ENCODE peak calls at places on chromosomes 1 and 21, in six cellular contexts. X is endothelial cell of umbilical vein, M is stomach, E is spleen, U is heart left ventricle, F is body of pancreas. I is an unnamed sample. For H3K27me3, the result is how much of the 10 kb centered on the place peaks cover.

GRCh38 chr1:225834417-225835329 is 24.7 kb downstream of the EPHX1 start:
- DNase-seq in X (no peak), M (peak), E (peak), U (no peak), F (peak), I (no peak)

GRCh38 chr1:181149326-181150000 is 61.0 kb downstream of the IER5 start:
- DNase-seq in X (no peak), M (peak), E (peak), U (no peak), F (peak), I (no peak)

GRCh38 chr1:199550384-199551067 is 477.0 kb upstream of the NR5A2 start:
- DNase-seq in X (peak), M (no peak), E (no peak), U (no peak), F (no peak), I (no peak)

GRCh38 chr1:218969021-218969420 is 204.7 kb upstream of the LYPLAL1 start:
- DNase-seq in X (no peak), M (no peak), E (no peak), U (no peak), F (no peak), I (no peak)

GRCh38 chr1:151574575-151575529 is 34.7 kb downstream of the TUFT1 start:
- DNase-seq in X (peak), M (peak), E (no peak), U (no peak), F (no peak), I (no peak)

GRCh38 chr1:147539122-147539575 is 2.2 kb upstream of the BCL9 start:
- DNase-seq in X (peak), M (no peak), E (no peak), U (no peak), F (no peak), I (no peak)

GRCh38 chr1:228274452-228275153 is 66.8 kb downstream of the OBSCN start:
- DNase-seq in X (no peak), M (no peak), E (peak), U (no peak), F (no peak), I (no peak)

GRCh38 chr1:230938924-230939368 is 39.7 kb downstream of the TTC13 start:
- DNase-seq in X (no peak), M (no peak), E (no peak), U (no peak), F (no peak), I (no peak)

GRCh38 chr1:39646232-39647081 is 7.0 kb upstream of the HEYL start:
- DNase-seq in X (no peak), M (no peak), E (no peak), U (peak), F (peak), I (no peak)

GRCh38 chr1:59139396-59139795 is 157.5 kb upstream of the FGGY start:
- DNase-seq in X (no peak), M (peak), E (no peak), U (no peak), F (no peak), I (no peak)

GRCh38 chr1:46133181-46133658 is 791 bp upstream of the PIK3R3 start:
- DNase-seq in X (no peak), M (no peak), E (peak), U (no peak), F (no peak), I (no peak)

GRCh38 chr1:151399890-151400235 is 490 bp downstream of the PSMB4 start:
- DNase-seq in X (no peak), M (no peak), E (no peak), U (no peak), F (peak), I (no peak)

GRCh38 chr1:86788300-86789206 is 84.2 kb downstream of the SH3GLB1 start:
- DNase-seq in X (peak), M (no peak), E (no peak), U (peak), F (no peak), I (no peak)

GRCh38 chr1:110067957-110068645 is 2.4 kb downstream of the ALX3 start:
- DNase-seq in X (peak), M (no peak), E (peak), U (no peak), F (no peak), I (no peak)

GRCh38 chr1:4172659-4173599 is 272.9 kb upstream of the C1orf174 start:
- DNase-seq in X (no peak), M (peak), E (peak), U (no peak), F (peak), I (no peak)

GRCh38 chr21:46455575-46456385 is 2.9 kb upstream of the DIP2A start:
- DNase-seq in X (peak), M (no peak), E (no peak), U (no peak), F (no peak), I (no peak)

GRCh38 chr1:223258751-223259177 is 105.2 kb downstream of the SUSD4 start:
- DNase-seq in X (no peak), M (peak), E (no peak), U (no peak), F (no peak), I (no peak)

GRCh38 chr1:179251675-179252074 is 22.2 kb upstream of the ABL2 start:
- DNase-seq in X (peak), M (no peak), E (no peak), U (no peak), F (no peak), I (no peak)

GRCh38 chr21:17610862-17611261 is 1.8 kb downstream of the BTG3 start:
- DNase-seq in X (no peak), M (peak), E (no peak), U (no peak), F (peak), I (no peak)

GRCh38 chr1:5886140-5886483 is 106.1 kb downstream of the NPHP4 start:
- DNase-seq in X (no peak), M (no peak), E (no peak), U (peak), F (no peak), I (peak)

GRCh38 chr1:115545791-115546733 is 95.7 kb upstream of the VANGL1 start:
- DNase-seq in X (peak), M (peak), E (no peak), U (no peak), F (peak), I (no peak)

GRCh38 chr1:18861590-18861989 is 2.1 kb upstream of the TAS1R2 start:
- DNase-seq in X (no peak), M (no peak), E (no peak), U (no peak), F (no peak), I (no peak)

GRCh38 chr1:61083014-61083798 is 845 bp downstream of the NFIA start:
- DNase-seq in X (peak), M (peak), E (peak), U (peak), F (peak), I (peak)

GRCh38 chr1:54287176-54287650 is 87.2 kb downstream of the MRPL37 start:
- DNase-seq in X (peak), M (peak), E (peak), U (peak), F (peak), I (peak)

GRCh38 chr1:214386747-214387146 is 105.8 kb downstream of the SMYD2 start:
- DNase-seq in X (no peak), M (no peak), E (no peak), U (no peak), F (no peak), I (no peak)

GRCh38 chr21:25742900-25743299 is 8.1 kb downstream of the GABPA start:
- DNase-seq in X (no peak), M (no peak), E (no peak), U (no peak), F (no peak), I (no peak)

GRCh38 chr1:70685300-70686286 is 274.5 kb downstream of the CTH start:
- DNase-seq in X (peak), M (peak), E (no peak), U (no peak), F (peak), I (peak)

GRCh38 chr1:167136191-167136614 is 42.3 kb downstream of the STYXL2 start:
- DNase-seq in X (no peak), M (no peak), E (no peak), U (no peak), F (no peak), I (no peak)

GRCh38 chr1:57796609-57797008 is 372.7 kb upstream of the DAB1 start:
- DNase-seq in X (no peak), M (no peak), E (no peak), U (no peak), F (no peak), I (no peak)

GRCh38 chr1:225750865-225751824 is 26.5 kb upstream of the SRP9 start:
- DNase-seq in X (no peak), M (no peak), E (peak), U (no peak), F (no peak), I (no peak)

GRCh38 chr21:32770514-32771133 is 931 bp downstream of the PAXBP1 start:
- DNase-seq in X (peak), M (no peak), E (no peak), U (no peak), F (peak), I (no peak)

GRCh38 chr1:235088440-235088839 is 40.2 kb downstream of the TOMM20 start:
- DNase-seq in X (no peak), M (no peak), E (no peak), U (no peak), F (no peak), I (no peak)

GRCh38 chr1:170114916-170115315 is 30.8 kb upstream of the NTMT2 start:
- DNase-seq in X (peak), M (no peak), E (no peak), U (no peak), F (no peak), I (no peak)

GRCh38 chr1:68234094-68234493 is 1.8 kb upstream of the WLS start:
- DNase-seq in X (no peak), M (no peak), E (no peak), U (no peak), F (no peak), I (no peak)

GRCh38 chr1:228157381-228158126 is 7.8 kb downstream of the GJC2 start:
- DNase-seq in X (no peak), M (no peak), E (peak), U (peak), F (no peak), I (peak)

DNA sequence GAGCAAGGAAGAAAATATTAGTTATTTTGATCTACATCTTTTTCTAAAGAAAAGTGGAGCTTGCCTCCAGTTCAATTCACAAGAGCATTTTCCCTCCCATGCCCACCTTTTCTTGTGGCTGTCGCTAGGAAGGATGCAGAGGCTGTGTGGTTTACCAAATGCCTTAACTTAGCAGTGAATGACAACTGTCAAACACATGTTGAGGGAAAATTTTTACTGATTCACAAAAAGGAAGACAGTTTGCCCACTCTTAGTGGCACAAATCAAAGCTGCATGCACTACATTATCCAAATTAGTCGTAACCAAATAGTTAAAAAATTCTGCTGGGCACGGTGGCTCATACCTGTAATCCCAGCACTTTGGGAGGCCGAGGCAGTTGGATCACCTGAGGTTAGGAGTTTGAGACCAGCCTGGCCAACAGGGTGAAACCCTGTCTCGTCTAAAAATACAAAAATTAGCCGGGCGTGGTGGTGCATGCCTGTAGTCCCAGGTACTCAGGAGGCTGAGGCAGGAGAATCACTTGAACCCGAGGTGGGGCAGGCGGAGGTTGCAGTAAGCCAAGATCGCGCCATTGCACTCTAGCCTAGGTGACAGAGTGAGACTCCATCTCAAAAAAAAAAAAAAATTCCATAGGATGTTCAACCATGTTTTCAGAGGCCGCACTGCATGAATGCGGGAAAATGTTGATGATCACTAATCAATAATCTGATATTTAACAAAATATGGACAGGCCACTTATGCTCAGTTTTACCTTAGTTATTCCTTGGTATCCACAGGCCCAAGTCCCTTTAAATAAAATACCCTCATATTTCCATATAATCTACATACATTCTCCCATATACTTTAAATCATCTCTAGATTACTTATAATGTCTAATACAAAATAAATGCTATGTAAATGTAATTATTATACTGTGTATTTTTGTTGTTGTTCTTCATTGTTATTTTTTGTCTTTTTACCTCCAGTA is 9.0 kb downstream of the COX20 start:
- DNase-seq in X (no peak), M (no peak), E (no peak), U (no peak), F (no peak), I (no peak)
- TF ChIP-seq POLR2A in X (no peak), M (no peak), E (no peak), U (no peak), F (no peak), I (no peak)

GRCh38 chr1:174942547-174943255 is 57.0 kb upstream of the CACYBP start:
- DNase-seq in X (no peak), M (no peak), E (no peak), U (no peak), F (peak), I (peak)

GRCh38 chr1:174938306-174939000 is 61.3 kb upstream of the CACYBP start:
- DNase-seq in X (peak), M (no peak), E (no peak), U (no peak), F (no peak), I (no peak)

GRCh38 chr1:174940776-174941175 is 59.0 kb upstream of the CACYBP start:
- DNase-seq in X (no peak), M (no peak), E (no peak), U (no peak), F (no peak), I (no peak)

DNA sequence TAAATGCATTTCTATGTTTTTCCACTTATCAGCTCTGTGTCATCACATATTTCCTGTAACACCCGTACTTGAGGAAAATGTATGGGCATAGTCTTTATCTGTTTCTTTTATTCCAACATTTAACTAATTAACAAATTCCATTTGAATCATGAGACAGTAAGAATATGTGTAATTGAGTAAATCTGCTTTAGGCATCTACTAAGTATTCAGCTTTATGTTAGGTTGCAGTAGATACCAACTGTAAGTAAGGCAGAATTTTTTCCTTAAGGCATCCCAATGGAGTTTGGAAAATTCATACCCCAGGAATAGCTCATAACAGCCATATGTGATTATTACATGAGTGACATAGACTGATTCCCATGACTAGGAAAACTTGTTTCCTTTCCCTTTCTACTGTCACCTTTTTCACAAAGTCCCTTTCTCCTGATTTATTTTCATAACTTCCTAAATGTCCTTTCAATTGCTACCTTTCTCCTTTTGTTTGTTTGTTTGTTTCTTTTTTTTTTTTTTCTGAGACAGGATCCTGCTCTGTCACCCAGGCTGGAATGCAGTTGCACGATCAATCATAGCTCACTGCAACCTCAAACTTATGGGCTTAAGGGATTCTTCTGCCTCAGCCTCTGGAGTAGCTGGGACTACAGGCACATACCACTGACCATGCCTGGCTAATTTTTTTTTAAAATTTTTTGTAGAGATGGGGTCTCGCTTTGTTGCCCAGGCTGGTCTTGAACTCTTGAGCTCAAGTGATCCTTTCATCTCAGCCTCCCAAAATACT is 59.8 kb upstream of the CACYBP start:
- DNase-seq in X (no peak), M (no peak), E (no peak), U (no peak), F (no peak), I (no peak)
- TF ChIP-seq CTCF in X (no peak), M (no peak), E (no peak), U (no peak), F (no peak), I (no peak)

DNA sequence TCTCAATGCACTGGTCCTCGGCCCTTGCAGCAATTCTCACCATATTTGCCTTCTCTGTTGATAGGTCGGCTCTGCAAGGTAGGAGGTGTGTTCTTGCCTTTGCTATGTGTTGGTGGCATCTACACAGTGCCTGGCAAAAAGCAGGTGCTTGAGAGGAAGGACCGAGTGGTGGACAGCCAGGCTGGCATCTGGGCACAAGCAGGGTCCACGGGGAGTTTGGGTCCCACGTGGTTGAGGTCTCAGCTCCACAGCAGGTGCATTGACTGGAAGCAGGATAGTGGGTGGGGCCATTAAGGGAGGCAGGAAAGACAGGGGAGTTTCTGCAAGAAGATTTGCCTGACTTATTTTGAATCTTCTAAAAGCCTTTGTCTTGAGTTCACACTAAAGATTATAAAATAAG is 81.2 kb upstream of the WNT4 start:
- DNase-seq in X (no peak), M (no peak), E (peak), U (no peak), F (no peak), I (no peak)
- H3K27me3 ChIP-seq in X (under half), M (under half), E (under half), U (under half), F (under half), I (under half)

GRCh38 chr1:117546467-117546866 is 59.4 kb upstream of the TENT5C start:
- DNase-seq in X (no peak), M (no peak), E (no peak), U (no peak), F (no peak), I (no peak)
- TF ChIP-seq POLR2A in X (no peak), M (no peak), E (no peak), U (no peak), F (no peak), I (no peak)

GRCh38 chr1:206467915-206468314 is 2.4 kb upstream of the IKBKE start:
- DNase-seq in X (no peak), M (peak), E (peak), U (no peak), F (peak), I (no peak)
- TF ChIP-seq CTCF in X (no peak), M (no peak), E (no peak), U (no peak), F (no peak), I (no peak)

I was measured in right lobe of liver.